ENCODE peak calls at places on chromosomes 2 and 18, in seven cellular contexts. I, J, N, G, V, M and X are unnamed samples.

GRCh38 chr2:14297340-14297739 is 335.2 kb upstream of the LRATD1 start:
- DNase-seq in I (no peak), J (no peak), N (no peak), G (no peak), V (no peak), M (no peak), X (no peak)

GRCh38 chr2:20472569-20472968 is 25.7 kb downstream of the RHOB start:
- DNase-seq in I (no peak), J (no peak), N (no peak), G (no peak), V (no peak), M (no peak), X (no peak)

GRCh38 chr2:73828389-73828817 is 358 bp upstream of the STAMBP start:
- DNase-seq in I (no peak), J (no peak), N (no peak), G (no peak), V (no peak), M (no peak), X (no peak)

GRCh38 chr2:196431957-196432356 is 207.6 kb upstream of the CCDC150 start:
- DNase-seq in I (no peak), J (peak; percentile 30), N (no peak), G (no peak), V (no peak), M (no peak), X (peak; percentile 32)

GRCh38 chr2:19902272-19902730 is 518 bp upstream of the TTC32 start:
- DNase-seq in I (no peak), J (no peak), N (no peak), G (no peak), V (no peak), M (no peak), X (no peak)

GRCh38 chr18:74013955-74014354 is 133.7 kb downstream of the FBXO15 start:
- DNase-seq in I (no peak), J (no peak), N (peak; percentile 52), G (no peak), V (no peak), M (no peak), X (peak; percentile 11)

GRCh38 chr2:30629866-30630265 is 177.4 kb downstream of the CAPN13 start:
- DNase-seq in I (no peak), J (no peak), N (peak; percentile 4), G (no peak), V (no peak), M (no peak), X (no peak)

GRCh38 chr2:98460573-98461560 is 16.2 kb downstream of the INPP4A start:
- DNase-seq in I (peak; percentile 55), J (no peak), N (no peak), G (no peak), V (no peak), M (peak; percentile 84), X (no peak)

GRCh38 chr2:67486041-67486796 is 89.1 kb downstream of the ETAA1 start:
- DNase-seq in I (no peak), J (no peak), N (no peak), G (no peak), V (no peak), M (no peak), X (no peak)